ENCODE peak calls at places on chromosomes 4 and X, in ten cellular contexts. A is IMR-90, S is thyroid gland, Q is esophagus muscularis mucosa, B is stomach, V is neuronal stem cell, J is cardiac muscle cell, I is heart left ventricle, T is right cardiac atrium, Y is neural progenitor cell. L is an unnamed sample. For H3K4me1, the result is how much of the 10 kb centered on the place peaks cover.

GRCh38 chrX:40845331-40845911 is 110.1 kb upstream of the MED14 start:
- DNase-seq in J (peak), I (no peak), Q (no peak), T (peak), V (no peak), S (peak), A (peak), Y (peak), B (no peak), L (no peak)

GRCh38 chr4:105520819-105521790 is 31.3 kb upstream of the ARHGEF38 start:
- DNase-seq in J (peak), B (peak), S (peak), Q (no peak), V (peak), A (peak), T (no peak), Y (peak), I (no peak), L (no peak)

GRCh38 chr4:118373614-118374255 is 20.9 kb upstream of the PRSS12 start:
- DNase-seq in A (peak), Q (no peak), J (no peak), I (no peak), S (no peak), B (no peak), V (no peak), Y (no peak), T (no peak), L (no peak)

GRCh38 chr4:146059153-146059552 is 116.4 kb upstream of the LSM6 start:
- DNase-seq in Y (no peak), S (no peak), Q (no peak), I (no peak), A (no peak), T (no peak), V (no peak), B (no peak), J (no peak), L (no peak)

GRCh38 chr4:160316036-160316435 is 1213.2 kb downstream of the RAPGEF2 start:
- DNase-seq in V (no peak), B (no peak), I (no peak), Q (no peak), Y (no peak), T (no peak), S (no peak), A (no peak), J (no peak), L (no peak)

GRCh38 chrX:149570668-149571067 is 16.6 kb downstream of the MAGEA9B start:
- DNase-seq in B (no peak), Y (no peak), S (no peak), Q (no peak), V (no peak), J (no peak), A (peak), I (no peak), T (no peak), L (no peak)

GRCh38 chrX:77347572-77347971 is 99.6 kb upstream of the FGF16 start:
- DNase-seq in S (no peak), Q (no peak), Y (peak), V (no peak), A (no peak), B (no peak), T (no peak), J (no peak), I (no peak), L (no peak)

GRCh38 chrX:107766470-107767140 is 9.0 kb downstream of the TSC22D3 start:
- DNase-seq in J (no peak), A (peak), Y (no peak), I (peak), Q (no peak), B (no peak), S (peak), V (no peak), T (peak), L (peak)

GRCh38 chrX:136397001-136397400 is 90.7 kb upstream of the BRS3 start:
- DNase-seq in V (no peak), S (peak), I (no peak), T (no peak), Y (peak), B (no peak), A (no peak), J (no peak), Q (no peak), L (no peak)

GRCh38 chrX:129777218-129777768 is 2.5 kb upstream of the SASH3 start:
- DNase-seq in I (peak), V (no peak), T (peak), A (no peak), Y (no peak), J (no peak), Q (no peak), B (peak), S (peak), L (peak)

GRCh38 chrX:149540621-149541520 is at the start of gene EOLA1:
- DNase-seq in Y (no peak), Q (peak), V (no peak), S (peak), B (peak), I (peak), T (peak), A (peak), J (peak), L (peak)

GRCh38 chrX:42176790-42177189 is 253.4 kb upstream of the CASK start:
- DNase-seq in J (no peak), S (no peak), A (no peak), T (no peak), Y (peak), V (no peak), B (no peak), I (no peak), Q (no peak), L (peak)

GRCh38 chrX:153568612-153569011 is 30.3 kb downstream of the CCNQ start:
- DNase-seq in I (no peak), Y (no peak), S (no peak), Q (no peak), V (no peak), J (no peak), B (no peak), A (no peak), T (peak), L (no peak)

GRCh38 chrX:153486163-153486562 is 8.6 kb upstream of the BGN start:
- DNase-seq in Q (no peak), V (no peak), I (no peak), T (no peak), A (no peak), S (peak), J (no peak), Y (no peak), B (no peak), L (no peak)

GRCh38 chr4:18051281-18051680 is 29.7 kb upstream of the LCORL start:
- DNase-seq in Y (no peak), V (no peak), Q (no peak), I (no peak), J (no peak), S (no peak), T (no peak), B (no peak), A (peak), L (no peak)

GRCh38 chrX:8323356-8323755 is 141.3 kb upstream of the VCX3B start:
- DNase-seq in S (no peak), B (no peak), Y (no peak), V (no peak), A (no peak), Q (no peak), J (no peak), I (no peak), T (no peak), L (no peak)

GRCh38 chr4:41364871-41365270 is 108.1 kb downstream of the UCHL1 start:
- DNase-seq in Y (no peak), V (no peak), T (no peak), Q (no peak), I (no peak), S (no peak), B (no peak), J (no peak), A (no peak), L (peak)

GRCh38 chrX:87896057-87896456 is 378.5 kb downstream of the KLHL4 start:
- DNase-seq in J (no peak), T (no peak), B (no peak), A (no peak), I (no peak), V (no peak), Q (no peak), Y (no peak), S (no peak), L (no peak)

GRCh38 chrX:42714981-42715688 is 62.8 kb downstream of the PPP1R2C start:
- DNase-seq in V (peak), Y (peak), J (peak), A (no peak), B (peak), I (peak), T (peak), Q (no peak), S (peak), L (peak)

GRCh38 chrX:30781711-30782444 is 107.2 kb downstream of the TAB3 start:
- DNase-seq in J (no peak), Q (no peak), Y (no peak), T (no peak), A (no peak), V (no peak), I (no peak), B (no peak), S (no peak), L (no peak)

GRCh38 chrX:103687696-103688191 is 1.2 kb upstream of the MORF4L2 start:
- DNase-seq in I (peak), B (peak), V (peak), A (peak), J (peak), Q (no peak), T (peak), S (peak), Y (peak), L (peak)

GRCh38 chrX:100948557-100948956 is 19.8 kb upstream of the XKRX start:
- DNase-seq in Y (no peak), V (no peak), T (no peak), B (no peak), Q (no peak), S (no peak), J (no peak), I (no peak), A (no peak), L (no peak)

GRCh38 chr4:139274790-139275189 is 5.2 kb downstream of the MGARP start:
- DNase-seq in A (no peak), J (no peak), S (no peak), V (no peak), Q (no peak), Y (no peak), T (no peak), I (no peak), B (no peak), L (no peak)

GRCh38 chrX:56784666-56785065 is 55.6 kb downstream of the NBDY start:
- DNase-seq in B (no peak), A (no peak), Y (no peak), I (no peak), J (no peak), Q (no peak), T (no peak), S (no peak), V (no peak), L (no peak)

GRCh38 chr4:184529283-184529682 is 54.9 kb upstream of the IRF2 start:
- DNase-seq in A (no peak), I (no peak), J (no peak), V (no peak), Q (peak), S (no peak), B (no peak), Y (no peak), T (no peak), L (no peak)

GRCh38 chr4:1249731-1250526 is 999 bp upstream of the CTBP1 start:
- DNase-seq in Q (no peak), B (no peak), S (peak), Y (no peak), V (no peak), I (peak), J (no peak), A (no peak), T (peak), L (peak)

GRCh38 chrX:120453985-120454384 is 15.1 kb downstream of the LAMP2 start:
- DNase-seq in I (no peak), A (no peak), Q (no peak), Y (no peak), S (no peak), B (no peak), V (no peak), T (no peak), J (no peak), L (no peak)

GRCh38 chrX:42869659-42870476 is 91.9 kb upstream of the PPP1R2C start:
- DNase-seq in Q (no peak), I (no peak), V (no peak), J (no peak), S (no peak), A (no peak), T (no peak), Y (no peak), B (no peak), L (no peak)

GRCh38 chrX:63754141-63754859 is 30.7 kb downstream of the ARHGEF9 start:
- DNase-seq in I (no peak), J (no peak), B (no peak), Q (no peak), S (no peak), V (no peak), T (no peak), A (peak), Y (no peak), L (no peak)

GRCh38 chr4:78520808-78521226 is 30.8 kb upstream of the ANXA3 start:
- DNase-seq in V (no peak), A (peak), I (no peak), Q (no peak), J (no peak), B (no peak), T (no peak), S (no peak), Y (no peak), L (no peak)

GRCh38 chr4:6453688-6453990 is 18.8 kb downstream of the PPP2R2C start:
- DNase-seq in Y (no peak), T (no peak), S (no peak), Q (no peak), I (no peak), V (no peak), A (no peak), B (no peak), J (no peak), L (no peak)

GRCh38 chr4:6452116-6452896 is 20.1 kb downstream of the PPP2R2C start:
- DNase-seq in T (no peak), S (no peak), A (no peak), B (no peak), Q (no peak), V (no peak), Y (no peak), J (no peak), I (no peak), L (no peak)

GRCh38 chr4:6451309-6451708 is 21.1 kb downstream of the PPP2R2C start:
- DNase-seq in Y (no peak), S (no peak), Q (no peak), V (no peak), A (no peak), J (no peak), B (no peak), T (no peak), I (no peak), L (no peak)

GRCh38 chr4:6452897-6453687 is 19.3 kb downstream of the PPP2R2C start:
- DNase-seq in B (no peak), S (no peak), Y (no peak), Q (no peak), V (no peak), T (no peak), A (no peak), J (no peak), I (no peak), L (no peak)

DNA sequence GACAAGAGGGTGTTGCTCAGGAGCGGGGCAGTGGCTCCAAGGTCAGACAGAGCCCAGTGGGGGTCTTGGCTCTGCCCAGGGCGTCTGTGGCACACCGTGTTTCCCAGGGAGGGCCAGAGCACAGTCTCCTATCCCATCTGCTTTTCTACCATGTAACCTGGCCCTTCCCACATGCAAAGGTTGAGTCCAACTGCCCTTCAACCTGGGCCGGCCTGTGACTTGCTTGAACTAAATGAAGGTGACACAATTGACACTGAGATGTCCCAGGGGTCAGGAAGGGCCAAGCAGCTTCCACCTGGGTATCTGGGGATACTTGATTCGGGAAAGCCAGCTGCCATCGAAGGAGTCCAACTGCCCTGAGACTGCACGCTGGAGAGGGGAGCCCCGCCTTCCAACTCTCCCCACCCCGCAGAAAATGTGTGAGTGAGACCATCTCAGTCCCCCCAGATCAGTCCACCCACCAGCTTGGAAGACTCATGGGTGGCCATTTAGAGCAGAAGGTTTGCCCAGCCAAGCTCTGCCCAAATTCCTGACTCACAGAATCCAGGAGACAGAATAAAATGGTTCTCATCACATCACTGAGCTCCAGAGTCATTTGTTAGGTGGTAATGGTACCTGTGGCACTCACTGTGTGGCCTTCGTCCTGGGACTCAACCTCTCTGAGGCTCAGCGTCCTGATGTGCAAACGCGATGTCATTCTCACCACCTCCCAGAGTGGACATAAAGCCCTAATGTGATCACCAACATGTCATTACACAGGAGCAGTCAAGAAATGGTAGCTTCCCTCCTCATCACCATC is 18.1 kb downstream of the PPP2R2C start:
- DNase-seq in V (no peak), S (no peak), B (no peak), T (no peak), Q (no peak), I (no peak), A (no peak), Y (no peak), J (no peak), L (no peak)
- H3K4me1 ChIP-seq in V (under half), S (under half), B (under half), T (under half), Q (under half), I (under half), A (under half), Y (under half), J (under half), L (under half)

GRCh38 chr4:128820631-128821119 is 11.2 kb downstream of the JADE1 start:
- DNase-seq in T (no peak), I (no peak), B (no peak), V (no peak), A (no peak), S (no peak), Y (no peak), J (no peak), Q (no peak), L (no peak)
- H3K4me1 ChIP-seq in T (under half), I (under half), B (under half), V (under half), A (under half), S (under half), Y (under half), J (under half), Q (under half), L (half or more)

GRCh38 chr4:186770446-186771175 is 47.0 kb upstream of the FAT1 start:
- DNase-seq in Q (no peak), J (no peak), Y (no peak), T (no peak), I (no peak), B (no peak), V (no peak), A (peak), S (no peak), L (no peak)
- H3K4me1 ChIP-seq in Q (under half), J (under half), Y (under half), T (under half), I (under half), B (under half), V (under half), A (under half), S (under half), L (under half)

DNA sequence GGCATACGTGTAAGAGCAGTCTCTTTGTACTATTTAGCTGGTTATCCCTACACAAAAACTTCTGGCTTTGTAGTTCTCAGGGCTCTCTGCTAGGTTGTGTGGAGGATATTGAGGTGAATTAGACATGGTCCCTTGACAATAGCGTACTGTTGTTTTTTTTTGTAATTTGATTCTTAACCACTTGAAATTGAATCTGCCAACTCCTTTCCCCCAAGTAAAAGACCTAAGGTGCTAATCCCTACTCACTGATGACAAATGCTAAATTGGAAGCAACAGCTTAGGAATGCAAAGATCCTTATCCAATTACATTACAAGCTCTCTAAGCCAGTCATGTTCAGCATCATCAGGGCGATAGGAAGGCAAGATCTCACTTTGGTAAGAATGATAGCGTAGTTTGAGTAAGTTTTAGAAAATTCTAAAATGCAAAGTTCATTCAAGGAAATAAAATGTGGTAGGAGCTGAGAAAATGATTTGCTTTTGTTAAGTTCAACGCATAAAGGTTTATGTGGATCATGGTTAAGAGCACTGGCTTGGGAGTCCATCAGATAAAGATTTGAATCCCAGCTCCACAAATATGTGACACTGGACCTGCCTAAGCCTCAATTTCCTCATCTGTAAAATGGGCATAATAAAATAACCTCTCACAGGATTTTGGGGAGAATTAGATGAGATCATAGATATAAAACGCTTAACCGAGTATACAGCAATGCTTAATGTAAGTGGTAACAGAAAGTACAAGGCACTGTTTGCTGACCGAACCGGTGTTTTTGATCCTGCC is 39.3 kb downstream of the DOCK11 start:
- DNase-seq in I (no peak), Y (peak), J (peak), V (no peak), A (no peak), B (no peak), Q (no peak), S (no peak), T (no peak), L (no peak)
- H3K4me1 ChIP-seq in I (under half), Y (under half), J (under half), V (under half), A (under half), B (under half), Q (half or more), S (under half), T (under half), L (under half)

DNA sequence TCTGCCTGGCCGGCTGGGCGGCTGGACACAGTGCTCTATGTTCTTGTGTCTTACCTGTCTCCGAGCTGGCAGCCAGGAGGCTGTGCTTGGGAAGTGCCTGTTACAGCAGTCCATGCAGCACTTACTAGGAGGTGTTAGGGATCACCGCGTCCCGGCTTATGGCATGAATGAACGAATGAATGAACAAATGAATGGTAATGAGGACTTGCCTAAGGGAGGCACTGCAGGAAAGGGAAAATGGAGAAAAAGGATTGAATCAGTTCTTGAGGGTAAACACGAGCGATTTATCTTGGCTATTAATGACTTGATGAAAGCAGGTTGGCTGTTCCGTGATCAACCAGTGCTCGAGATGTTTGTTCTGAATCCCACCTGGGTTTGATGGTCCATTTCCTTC is 31.1 kb downstream of the TBC1D14 start:
- DNase-seq in S (no peak), Y (no peak), I (no peak), B (no peak), V (no peak), A (no peak), J (no peak), Q (no peak), T (no peak), L (no peak)
- H3K4me1 ChIP-seq in S (under half), Y (half or more), I (under half), B (under half), V (under half), A (under half), J (under half), Q (under half), T (under half), L (under half)

GRCh38 chr4:2551118-2551517 is 14.7 kb downstream of the FAM193A start:
- DNase-seq in V (no peak), B (no peak), I (no peak), A (no peak), S (no peak), Y (no peak), T (no peak), Q (no peak), J (no peak), L (no peak)

GRCh38 chr4:2558301-2558700 is 21.9 kb downstream of the FAM193A start:
- DNase-seq in A (no peak), V (no peak), I (no peak), B (no peak), Q (no peak), S (peak), Y (no peak), T (no peak), J (no peak), L (no peak)

GRCh38 chr4:2552806-2553205 is 16.4 kb downstream of the FAM193A start:
- DNase-seq in J (no peak), I (no peak), Q (no peak), Y (no peak), V (no peak), A (no peak), S (no peak), T (no peak), B (no peak), L (no peak)
- H3K4me1 ChIP-seq in J (under half), I (under half), Q (under half), Y (under half), V (under half), A (under half), S (under half), T (under half), B (under half), L (under half)